ENCODE peak calls at places on chromosomes 2 and 18, in five cellular contexts. G is psoas muscle; J is amygdala; L is effector memory CD8-positive, alpha-beta T cell; W is substantia nigra. Y is an unnamed sample.

GRCh38 chr18:46246101-46246500 is 141.9 kb downstream of the HAUS1 start:
- DNase-seq in G (no peak), J (no peak), L (no peak), W (no peak), Y (no peak)

GRCh38 chr2:85578243-85579180 is 1.1 kb downstream of the VAMP8 start:
- DNase-seq in G (peak), J (no peak), L (no peak), W (peak), Y (no peak)

GRCh38 chr2:188940171-188940570 is 34.0 kb upstream of the COL3A1 start:
- DNase-seq in G (no peak), J (no peak), L (no peak), W (no peak), Y (no peak)

GRCh38 chr2:18849841-18850578 is 260.6 kb upstream of the NT5C1B start:
- DNase-seq in G (no peak), J (no peak), L (no peak), W (no peak), Y (no peak)

GRCh38 chr2:126921066-126921465 is 22.4 kb downstream of the TEX51 start:
- DNase-seq in G (no peak), J (no peak), L (no peak), W (no peak), Y (no peak)

GRCh38 chr2:11466307-11467125 is 555 bp upstream of the E2F6 start:
- DNase-seq in G (peak), J (no peak), L (no peak), W (no peak), Y (no peak)

GRCh38 chr2:53768233-53768542 is 584 bp downstream of the CHAC2 start:
- DNase-seq in G (peak), J (no peak), L (peak), W (no peak), Y (no peak)

GRCh38 chr2:15041429-15041837 is 408.9 kb downstream of the LRATD1 start:
- DNase-seq in G (no peak), J (no peak), L (no peak), W (no peak), Y (no peak)

GRCh38 chr2:2655451-2655850 is 324.4 kb upstream of the MYT1L start:
- DNase-seq in G (no peak), J (no peak), L (no peak), W (no peak), Y (no peak)

GRCh38 chr2:166091439-166091838 is 36.4 kb downstream of the SCN1A start:
- DNase-seq in G (no peak), J (no peak), L (no peak), W (no peak), Y (no peak)

GRCh38 chr2:43005211-43005974 is 213.0 kb upstream of the HAAO start:
- DNase-seq in G (no peak), J (no peak), L (no peak), W (peak), Y (no peak)

GRCh38 chr2:204654679-204655078 is 109.4 kb downstream of the PARD3B start:
- DNase-seq in G (no peak), J (no peak), L (no peak), W (no peak), Y (no peak)

GRCh38 chr18:26085056-26085455 is 5.4 kb downstream of the SS18 start:
- DNase-seq in G (no peak), J (no peak), L (no peak), W (no peak), Y (no peak)

GRCh38 chr2:96962567-96963203 is 23.7 kb downstream of the FAM178B start:
- DNase-seq in G (no peak), J (no peak), L (peak), W (no peak), Y (peak)

GRCh38 chr2:70258532-70258875 is 567 bp downstream of the PCYOX1 start:
- DNase-seq in G (peak), J (peak), L (no peak), W (peak), Y (no peak)

GRCh38 chr2:151733781-151734672 is at the start of gene NEB:
- DNase-seq in G (peak), J (no peak), L (no peak), W (no peak), Y (no peak)

GRCh38 chr2:120919771-120920437 is 184.2 kb downstream of the GLI2 start:
- DNase-seq in G (peak), J (no peak), L (no peak), W (peak), Y (no peak)

GRCh38 chr2:98505311-98505808 is 60.7 kb downstream of the INPP4A start:
- DNase-seq in G (no peak), J (no peak), L (no peak), W (peak), Y (peak)

GRCh38 chr2:9247177-9247576 is 40.6 kb downstream of the ASAP2 start:
- DNase-seq in G (no peak), J (no peak), L (no peak), W (no peak), Y (no peak)

GRCh38 chr2:199441759-199442158 is 16.0 kb downstream of the SATB2 start:
- DNase-seq in G (no peak), J (no peak), L (no peak), W (no peak), Y (no peak)

GRCh38 chr18:36247036-36247435 is 50.5 kb upstream of the FHOD3 start:
- DNase-seq in G (no peak), J (no peak), L (no peak), W (no peak), Y (no peak)

GRCh38 chr2:29123584-29124349 is 8.6 kb downstream of the CLIP4 start:
- DNase-seq in G (no peak), J (no peak), L (no peak), W (no peak), Y (no peak)

GRCh38 chr2:88081924-88082609 is 14.4 kb downstream of the SMYD1 start:
- DNase-seq in G (no peak), J (no peak), L (no peak), W (no peak), Y (no peak)

GRCh38 chr2:71610671-71611070 is 157.3 kb downstream of the DYSF start:
- DNase-seq in G (peak), J (no peak), L (no peak), W (no peak), Y (no peak)

GRCh38 chr18:40553029-40553428 is 1402.0 kb upstream of the PIK3C3 start:
- DNase-seq in G (no peak), J (no peak), L (no peak), W (no peak), Y (no peak)

GRCh38 chr2:38037757-38038615 is 38.0 kb downstream of the CYP1B1 start:
- DNase-seq in G (peak), J (no peak), L (no peak), W (peak), Y (no peak)

GRCh38 chr2:173963323-173963816 is 1.8 kb downstream of the SP3 start:
- DNase-seq in G (no peak), J (no peak), L (peak), W (peak), Y (peak)

GRCh38 chr2:137173514-137173913 is 408.2 kb downstream of the THSD7B start:
- DNase-seq in G (no peak), J (no peak), L (no peak), W (no peak), Y (no peak)

GRCh38 chr18:985301-985700 is 80.6 kb downstream of the ADCYAP1 start:
- DNase-seq in G (no peak), J (no peak), L (no peak), W (no peak), Y (no peak)

GRCh38 chr2:172745636-172746035 is 10.0 kb downstream of the RAPGEF4 start:
- DNase-seq in G (no peak), J (no peak), L (no peak), W (no peak), Y (no peak)

GRCh38 chr2:232464534-232464865 is 8.5 kb downstream of the ALPI start:
- DNase-seq in G (no peak), J (no peak), L (no peak), W (no peak), Y (no peak)

GRCh38 chr2:66814916-66815315 is 380.0 kb downstream of the MEIS1 start:
- DNase-seq in G (no peak), J (no peak), L (no peak), W (no peak), Y (no peak)

GRCh38 chr18:34734048-34734447 is 23.9 kb downstream of the DTNA start:
- DNase-seq in G (no peak), J (no peak), L (no peak), W (no peak), Y (no peak)

GRCh38 chr2:235458839-235459273 is 35.0 kb upstream of the AGAP1 start:
- DNase-seq in G (peak), J (no peak), L (no peak), W (no peak), Y (no peak)

GRCh38 chr2:232870002-232870765 is at the start of gene SNORC:
- DNase-seq in G (no peak), J (no peak), L (no peak), W (no peak), Y (no peak)